ENCODE peak calls at places on chromosomes 1 and 21, in four cellular contexts. S, B, C and X are unnamed samples.

GRCh38 chr1:245875581-245876263 is 631.4 kb downstream of the SMYD3 start:
- DNase-seq in S (no peak), B (no peak), C (no peak), X (no peak)

GRCh38 chr1:32619701-32620485 is 30.5 kb downstream of the ZBTB8OS start:
- DNase-seq in S (no peak), B (peak), C (no peak), X (no peak)

GRCh38 chr1:100265931-100266830 is at the start of gene RTCA:
- DNase-seq in S (peak), B (peak), C (peak), X (peak)

GRCh38 chr1:94396356-94396755 is 21.8 kb upstream of the ABCD3 start:
- DNase-seq in S (no peak), B (no peak), C (peak), X (no peak)

GRCh38 chr1:95888877-95889799 is 655.1 kb downstream of the RWDD3 start:
- DNase-seq in S (no peak), B (no peak), C (no peak), X (no peak)

GRCh38 chr1:39409055-39409816 is 82.2 kb upstream of the BMP8A start:
- DNase-seq in S (no peak), B (no peak), C (peak), X (no peak)

GRCh38 chr1:158391099-158391498 is 8.2 kb downstream of the OR10T2 start:
- DNase-seq in S (no peak), B (no peak), C (no peak), X (no peak)

GRCh38 chr1:24875976-24876609 is 54.0 kb downstream of the RUNX3 start:
- DNase-seq in S (no peak), B (no peak), C (no peak), X (no peak)

GRCh38 chr1:82464362-82464931 is 663.7 kb downstream of the ADGRL2 start:
- DNase-seq in S (no peak), B (no peak), C (no peak), X (no peak)

GRCh38 chr1:226738995-226739695 is at the start of gene ITPKB:
- DNase-seq in S (no peak), B (no peak), C (no peak), X (peak)

GRCh38 chr1:113770031-113770430 is 10.7 kb upstream of the PHTF1 start:
- DNase-seq in S (no peak), B (no peak), C (no peak), X (no peak)

GRCh38 chr1:235919797-235920475 is 53.2 kb upstream of the LYST start:
- DNase-seq in S (no peak), B (no peak), C (no peak), X (no peak)

GRCh38 chr1:60848583-60849188 is 233.7 kb upstream of the NFIA start:
- DNase-seq in S (no peak), B (no peak), C (peak), X (no peak)

GRCh38 chr1:9493326-9493725 is 45.9 kb upstream of the SLC25A33 start:
- DNase-seq in S (no peak), B (no peak), C (no peak), X (no peak)

GRCh38 chr1:58476179-58476578 is 70.3 kb downstream of the OMA1 start:
- DNase-seq in S (no peak), B (no peak), C (no peak), X (no peak)

GRCh38 chr1:33137800-33138199 is 44.0 kb downstream of the TRIM62 start:
- DNase-seq in S (no peak), B (no peak), C (peak), X (no peak)

GRCh38 chr1:237677979-237678378 is 212.7 kb downstream of the ZP4 start:
- DNase-seq in S (no peak), B (no peak), C (no peak), X (no peak)

GRCh38 chr1:63463248-63463647 is 59.8 kb downstream of the ITGB3BP start:
- DNase-seq in S (no peak), B (no peak), C (no peak), X (peak)

GRCh38 chr1:8015036-8015808 is 10.9 kb downstream of the ERRFI1 start:
- DNase-seq in S (no peak), B (peak), C (peak), X (peak)

GRCh38 chr1:202966006-202966904 is 802 bp downstream of the CYB5R1 start:
- DNase-seq in S (no peak), B (no peak), C (no peak), X (no peak)

GRCh38 chr1:10132852-10133251 is 77.5 kb upstream of the KIF1B start:
- DNase-seq in S (no peak), B (no peak), C (no peak), X (no peak)

GRCh38 chr1:41528726-41529605 is 44.5 kb upstream of the EDN2 start:
- DNase-seq in S (no peak), B (no peak), C (no peak), X (no peak)

GRCh38 chr1:219271914-219272545 is 98.4 kb downstream of the LYPLAL1 start:
- DNase-seq in S (no peak), B (no peak), C (no peak), X (no peak)

GRCh38 chr1:198123146-198123545 is 33.7 kb upstream of the NEK7 start:
- DNase-seq in S (no peak), B (no peak), C (no peak), X (no peak)
- TF ChIP-seq SPI1 in S (no peak), B (no peak), C (no peak), X (no peak)

DNA sequence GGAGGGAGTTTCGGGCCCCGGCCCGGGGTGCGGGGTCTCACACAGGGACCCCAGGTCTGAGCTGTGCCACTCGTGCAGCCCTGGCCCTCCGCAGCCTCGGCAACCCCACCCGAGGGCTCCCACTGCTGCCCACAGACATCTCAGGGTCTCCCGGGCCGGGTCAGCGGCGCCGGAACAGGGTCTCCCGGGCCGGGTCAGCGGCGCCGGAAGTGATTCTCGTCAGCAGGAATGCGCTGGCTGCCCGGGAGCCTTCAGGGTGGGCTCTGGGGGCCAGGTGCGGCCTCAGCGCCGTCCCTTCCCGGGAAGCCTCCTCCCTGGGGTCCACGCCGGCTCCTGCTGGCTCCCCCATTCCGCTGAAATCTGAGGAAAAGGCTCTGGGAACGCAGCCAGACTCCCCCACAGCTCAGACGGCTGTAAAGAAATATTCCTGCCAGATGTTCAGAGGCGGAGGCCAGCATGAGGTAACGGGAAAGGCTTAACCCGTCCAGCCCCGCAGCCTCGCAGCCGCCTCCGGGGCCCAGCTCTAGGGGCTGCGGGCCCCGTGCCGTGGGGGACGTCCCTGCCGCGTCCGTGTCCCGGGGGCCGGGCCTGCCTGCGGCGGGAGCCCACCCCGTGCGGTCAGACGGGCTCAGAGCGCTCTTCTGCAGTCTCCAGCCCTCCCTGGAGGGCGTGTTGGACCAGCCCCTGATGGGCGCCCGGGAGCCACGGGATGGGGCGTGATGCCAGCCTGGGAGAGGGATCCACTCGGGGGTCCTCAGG is 8.7 kb upstream of the COL6A1 start:
- DNase-seq in S (no peak), B (no peak), C (no peak), X (no peak)
- TF ChIP-seq SPI1 in S (no peak), B (no peak), C (no peak), X (no peak)

GRCh38 chr21:28337319-28337718 is 655.4 kb downstream of the LTN1 start:
- DNase-seq in S (no peak), B (no peak), C (no peak), X (no peak)

GRCh38 chr21:28338906-28339305 is 653.8 kb downstream of the LTN1 start:
- DNase-seq in S (no peak), B (no peak), C (no peak), X (no peak)

GRCh38 chr21:28342229-28342810 is 650.4 kb downstream of the LTN1 start:
- DNase-seq in S (no peak), B (no peak), C (no peak), X (no peak)

GRCh38 chr21:28336299-28336698 is 656.4 kb downstream of the LTN1 start:
- DNase-seq in S (no peak), B (no peak), C (no peak), X (no peak)

GRCh38 chr21:28339403-28339802 is 653.3 kb downstream of the LTN1 start:
- DNase-seq in S (no peak), B (no peak), C (no peak), X (no peak)
- TF ChIP-seq SPI1 in S (no peak), B (no peak), C (no peak), X (no peak)

GRCh38 chr1:115183158-115183557 is 93.9 kb upstream of the TSPAN2 start:
- DNase-seq in S (no peak), B (no peak), C (no peak), X (no peak)
- TF ChIP-seq SPI1 in S (no peak), B (no peak), C (no peak), X (no peak)

DNA sequence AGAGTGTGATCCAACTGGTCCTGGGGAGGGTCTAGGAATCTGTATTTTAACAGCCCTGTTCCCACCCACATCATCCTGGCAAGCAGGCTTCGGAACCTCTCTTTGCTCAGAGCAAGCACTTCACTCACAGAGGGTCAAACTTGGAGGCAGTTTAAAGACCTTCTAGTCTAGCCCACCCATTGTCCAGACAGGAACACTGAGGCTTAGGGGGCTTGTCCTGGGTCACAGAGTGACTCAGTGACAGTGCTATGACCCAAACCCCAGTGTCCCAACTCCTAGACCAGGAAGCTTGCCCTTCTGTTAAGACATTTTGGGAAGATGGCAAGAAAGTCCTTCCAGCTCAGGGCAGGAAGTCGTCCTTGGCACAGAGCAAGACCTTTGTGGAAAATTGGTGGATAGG is 36.5 kb downstream of the FBXO2 start:
- DNase-seq in S (no peak), B (no peak), C (no peak), X (no peak)
- TF ChIP-seq SPI1 in S (no peak), B (no peak), C (no peak), X (no peak)